ENCODE peak calls at places on chromosomes 6 and 20, in five cellular contexts. Y is PC-3, A is neural progenitor cell, B is foreskin keratinocyte, I is H9. F is an unnamed sample.

GRCh38 chr6:98787401-98787800 is 47.0 kb upstream of the POU3F2 start:
- DNase-seq in Y (no peak), A (no peak), B (no peak), I (no peak), F (no peak)

GRCh38 chr20:44196278-44196677 is 9.3 kb upstream of the JPH2 start:
- DNase-seq in Y (peak; percentile 49), A (no peak), B (no peak), I (no peak), F (no peak)

GRCh38 chr6:90406957-90407356 is 110.3 kb upstream of the BACH2 start:
- DNase-seq in Y (peak; percentile 16), A (no peak), B (peak; percentile 67), I (no peak), F (no peak)

GRCh38 chr6:142400495-142400894 is 98.7 kb downstream of the ADGRG6 start:
- DNase-seq in Y (no peak), A (no peak), B (no peak), I (no peak), F (no peak)

GRCh38 chr20:821083-822065 is 12.1 kb upstream of the FAM110A start:
- DNase-seq in Y (no peak), A (no peak), B (no peak), I (no peak), F (no peak)

GRCh38 chr6:143394351-143394750 is 56.1 kb downstream of the ADAT2 start:
- DNase-seq in Y (no peak), A (no peak), B (no peak), I (no peak), F (no peak)

GRCh38 chr20:63025534-63026331 is 19.0 kb upstream of the BHLHE23 start:
- DNase-seq in Y (peak; percentile 43), A (no peak), B (no peak), I (peak; percentile 34), F (no peak)

GRCh38 chr6:16639689-16640480 is 121.4 kb downstream of the ATXN1 start:
- DNase-seq in Y (peak; percentile 92), A (no peak), B (peak; percentile 61), I (no peak), F (no peak)

GRCh38 chr20:17357238-17357637 is 130.4 kb downstream of the PCSK2 start:
- DNase-seq in Y (no peak), A (no peak), B (no peak), I (no peak), F (no peak)

GRCh38 chr6:12875061-12875460 is 158.5 kb downstream of the PHACTR1 start:
- DNase-seq in Y (peak; percentile 44), A (no peak), B (no peak), I (no peak), F (no peak)

GRCh38 chr6:113586966-113587699 is 270.0 kb upstream of the MARCKS start:
- DNase-seq in Y (no peak), A (peak; percentile 90), B (no peak), I (peak; percentile 62), F (no peak)

GRCh38 chr6:165876568-165876967 is 213.5 kb upstream of the PDE10A start:
- DNase-seq in Y (no peak), A (no peak), B (no peak), I (no peak), F (no peak)

GRCh38 chr6:35675871-35676459 is 12.8 kb downstream of the FKBP5 start:
- DNase-seq in Y (no peak), A (no peak), B (no peak), I (no peak), F (no peak)

GRCh38 chr6:14665827-14666724 is 548.5 kb downstream of the CD83 start:
- DNase-seq in Y (peak; percentile 91), A (no peak), B (peak; percentile 95), I (no peak), F (peak; percentile 26)

GRCh38 chr6:33095681-33096080 is 19.9 kb downstream of the HLA-DPB1 start:
- DNase-seq in Y (no peak), A (no peak), B (no peak), I (no peak), F (no peak)

GRCh38 chr6:21507811-21508210 is 85.7 kb upstream of the SOX4 start:
- DNase-seq in Y (peak; percentile 16), A (no peak), B (peak; percentile 65), I (no peak), F (no peak)

GRCh38 chr6:35728663-35729348 is 8.0 kb upstream of the ARMC12 start:
- DNase-seq in Y (no peak), A (no peak), B (no peak), I (no peak), F (no peak)

GRCh38 chr6:170441316-170441715 is 111.8 kb downstream of the PSMB1 start:
- DNase-seq in Y (no peak), A (no peak), B (no peak), I (no peak), F (no peak)

GRCh38 chr6:28589234-28589951 is 63.7 kb downstream of the GPX5 start:
- DNase-seq in Y (peak; percentile 23), A (peak; percentile 87), B (peak; percentile 98), I (peak; percentile 93), F (peak; percentile 63)

GRCh38 chr6:77844822-77845221 is 192.0 kb downstream of the MEI4 start:
- DNase-seq in Y (no peak), A (no peak), B (no peak), I (no peak), F (no peak)

GRCh38 chr6:170143401-170144150 is 147.3 kb downstream of the DLL1 start:
- DNase-seq in Y (no peak), A (no peak), B (no peak), I (no peak), F (no peak)

GRCh38 chr6:7615611-7616383 is 25.8 kb downstream of the SNRNP48 start:
- DNase-seq in Y (peak; percentile 87), A (peak; percentile 63), B (peak; percentile 12), I (peak; percentile 55), F (peak; percentile 60)

GRCh38 chr20:40535816-40536215 is 153.2 kb downstream of the MAFB start:
- DNase-seq in Y (no peak), A (no peak), B (no peak), I (no peak), F (no peak)

GRCh38 chr6:46772038-46772437 is 21.2 kb upstream of the MEP1A start:
- DNase-seq in Y (no peak), A (no peak), B (no peak), I (no peak), F (no peak)

GRCh38 chr20:16417001-16417400 is 156.2 kb downstream of the KIF16B start:
- DNase-seq in Y (no peak), A (no peak), B (no peak), I (no peak), F (no peak)

GRCh38 chr6:5175195-5175594 is 85.6 kb downstream of the LYRM4 start:
- DNase-seq in Y (peak; percentile 47), A (peak; percentile 71), B (no peak), I (peak; percentile 74), F (no peak)
- TF ChIP-seq CTCF in Y (peak; percentile 73), A (peak; percentile 82), B (peak; percentile 46), I (peak; percentile 87), F (peak; percentile 59)

DNA sequence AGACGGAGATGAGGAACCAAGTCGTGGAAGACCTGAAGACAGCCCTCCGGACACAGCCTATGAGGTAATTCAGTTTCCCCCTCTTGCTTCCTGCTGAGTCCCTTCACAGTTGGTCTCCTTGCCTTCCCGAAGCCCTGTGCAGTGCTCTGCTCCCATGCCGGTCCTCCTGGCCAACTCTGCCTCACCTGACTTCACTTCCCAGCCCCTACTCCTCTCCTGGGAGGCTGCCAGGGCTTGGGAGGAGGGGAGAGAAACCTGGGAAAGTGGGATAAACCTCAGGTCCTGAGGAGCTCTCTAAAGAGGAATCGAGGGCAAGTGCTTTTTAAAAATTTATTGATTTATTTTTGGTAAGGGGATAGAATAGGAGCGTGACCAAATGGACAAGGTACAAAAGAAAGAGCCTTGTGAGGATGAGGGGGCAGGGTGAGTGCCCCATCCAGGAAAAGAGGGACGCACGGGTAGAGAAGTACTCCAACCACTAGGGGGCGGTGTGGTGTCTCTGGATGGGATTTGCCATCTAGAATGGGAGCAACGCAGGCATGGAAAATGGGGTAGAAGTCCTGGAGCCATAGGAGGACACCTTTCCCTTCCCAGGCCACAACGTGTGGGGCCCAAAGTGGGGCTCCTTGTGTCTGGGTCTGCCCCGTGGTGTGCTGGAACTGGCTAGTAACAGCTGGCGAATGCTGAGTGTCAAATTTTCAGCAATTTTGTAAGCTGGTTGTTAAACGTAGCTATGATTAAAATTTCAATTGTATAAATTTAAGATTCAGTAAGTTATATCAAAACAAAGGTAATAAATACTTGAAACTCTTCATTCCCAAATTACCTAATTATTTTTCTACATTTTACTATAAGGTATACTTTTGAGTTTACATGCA is 69.0 kb downstream of the MOCS1 start:
- DNase-seq in Y (peak; percentile 69), A (peak; percentile 81), B (no peak), I (peak; percentile 83), F (peak; percentile 78)
- TF ChIP-seq CTCF in Y (peak; percentile 78), A (peak; percentile 79), B (peak; percentile 64), I (peak; percentile 87), F (peak; percentile 48)

DNA sequence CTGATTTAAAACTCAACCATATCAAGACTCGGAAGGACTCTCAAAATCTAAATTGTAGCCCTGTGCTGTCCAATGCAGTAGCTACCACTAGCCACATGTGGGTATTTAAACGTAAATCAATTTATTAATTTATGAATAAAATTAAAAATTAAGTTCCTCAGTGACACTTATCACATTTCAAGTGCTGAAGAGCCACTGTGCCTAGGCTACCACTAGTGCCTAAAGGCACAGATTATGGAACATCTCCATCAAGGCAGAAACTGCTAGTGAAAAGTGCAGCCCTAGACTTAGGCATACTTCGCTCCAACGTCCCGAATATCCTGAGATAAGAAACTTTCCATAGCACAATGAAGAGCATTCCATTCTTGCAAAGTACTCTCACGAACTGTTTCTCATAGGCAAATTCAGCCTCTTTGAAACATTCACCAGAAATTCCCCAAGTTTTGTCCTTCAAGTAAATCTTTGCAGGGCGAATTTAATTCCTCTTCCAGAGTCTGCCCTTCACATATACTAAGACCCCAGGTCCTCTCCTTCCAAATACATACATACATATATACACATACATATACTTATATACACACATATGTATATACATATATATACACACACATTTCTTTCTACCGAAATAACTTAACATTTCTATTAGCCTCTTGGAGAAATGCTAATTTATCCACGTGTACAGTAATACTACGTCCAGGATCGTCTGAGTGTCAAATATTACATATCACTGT is 1.3 kb downstream of the SUPT3H start:
- DNase-seq in Y (no peak), A (peak; percentile 29), B (no peak), I (no peak), F (no peak)
- TF ChIP-seq CTCF in Y (no peak), A (no peak), B (no peak), I (no peak), F (no peak)

GRCh38 chr6:38937839-38938613 is 110.6 kb upstream of the GLP1R start:
- DNase-seq in Y (no peak), A (no peak), B (no peak), I (no peak), F (no peak)

GRCh38 chr6:38935051-38935450 is 113.5 kb upstream of the GLP1R start:
- DNase-seq in Y (no peak), A (no peak), B (no peak), I (no peak), F (no peak)

GRCh38 chr6:38929560-38929959 is 119.0 kb upstream of the GLP1R start:
- DNase-seq in Y (no peak), A (no peak), B (no peak), I (no peak), F (no peak)

GRCh38 chr6:38938741-38939140 is 109.8 kb upstream of the GLP1R start:
- DNase-seq in Y (no peak), A (no peak), B (no peak), I (no peak), F (no peak)

DNA sequence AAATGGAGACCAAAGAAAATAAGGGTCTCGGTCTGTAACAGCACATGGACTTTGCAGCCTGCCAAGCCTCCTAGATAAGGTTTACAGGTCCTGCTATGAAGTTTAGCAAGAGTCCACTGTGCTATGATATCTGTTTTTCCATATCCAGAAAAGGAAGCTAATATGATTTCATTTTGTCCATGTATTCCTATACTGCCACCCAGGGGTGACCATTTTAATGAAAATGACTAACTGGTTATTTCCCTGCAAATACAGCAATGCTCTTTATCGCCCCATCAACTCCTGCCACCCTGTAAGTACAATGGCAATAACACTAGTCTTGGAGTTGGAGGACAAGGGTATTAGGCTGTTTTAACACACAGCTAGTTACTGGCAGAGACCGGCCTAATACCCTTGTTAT is 115.2 kb upstream of the GLP1R start:
- DNase-seq in Y (peak; percentile 71), A (no peak), B (peak; percentile 6), I (no peak), F (no peak)
- TF ChIP-seq CTCF in Y (peak; percentile 70), A (no peak), B (peak; percentile 68), I (peak; percentile 10), F (no peak)

F was measured in GM13976.